ENCODE peak calls at places on chromosomes 16 and 17, in seven cellular contexts. T, D, L, Q, A, G and C are unnamed samples.

GRCh38 chr16:4535627-4536108 is 2.9 kb downstream of the CDIP1 start:
- DNase-seq in T (no peak), D (no peak), L (no peak), Q (no peak), A (no peak), G (no peak), C (no peak)

GRCh38 chr17:8484465-8484864 is 48.8 kb downstream of the NDEL1 start:
- DNase-seq in T (no peak), D (no peak), L (no peak), Q (no peak), A (no peak), G (no peak), C (no peak)

GRCh38 chr17:16342979-16343378 is 10.3 kb downstream of the CENPV start:
- DNase-seq in T (peak; percentile 20), D (no peak), L (no peak), Q (peak; percentile 84), A (no peak), G (no peak), C (peak; percentile 66)

GRCh38 chr17:50487213-50488096 is 8.8 kb downstream of the RSAD1 start:
- DNase-seq in T (peak; percentile 9), D (no peak), L (no peak), Q (peak; percentile 24), A (no peak), G (no peak), C (no peak)

GRCh38 chr17:75295220-75296158 is 6.3 kb upstream of the SLC25A19 start:
- DNase-seq in T (no peak), D (no peak), L (no peak), Q (no peak), A (no peak), G (no peak), C (no peak)

GRCh38 chr17:64326420-64327054 is 63.5 kb upstream of the TEX2 start:
- DNase-seq in T (no peak), D (no peak), L (no peak), Q (peak; percentile 47), A (no peak), G (peak; percentile 29), C (peak; percentile 48)

GRCh38 chr17:54736573-54736972 is 164.1 kb upstream of the TOM1L1 start:
- DNase-seq in T (no peak), D (no peak), L (no peak), Q (no peak), A (no peak), G (no peak), C (no peak)

GRCh38 chr17:80981062-80981902 is 10.4 kb upstream of the CHMP6 start:
- DNase-seq in T (no peak), D (no peak), L (peak; percentile 75), Q (no peak), A (no peak), G (no peak), C (no peak)

GRCh38 chr16:57645691-57646387 is 17.4 kb downstream of the ADGRG1 start:
- DNase-seq in T (peak; percentile 18), D (no peak), L (no peak), Q (peak; percentile 69), A (no peak), G (no peak), C (no peak)

GRCh38 chr17:40348562-40349476 is 15.7 kb downstream of the GJD3 start:
- DNase-seq in T (no peak), D (no peak), L (no peak), Q (no peak), A (no peak), G (no peak), C (peak; percentile 48)

GRCh38 chr17:78925234-78925633 is at the start of gene TIMP2:
- DNase-seq in T (peak; percentile 78), D (peak; percentile 30), L (peak; percentile 91), Q (peak; percentile 81), A (peak; percentile 45), G (peak; percentile 90), C (peak; percentile 88)

GRCh38 chr17:81731271-81731670 is 19.2 kb downstream of the SLC25A10 start:
- DNase-seq in T (peak; percentile 80), D (peak; percentile 47), L (no peak), Q (no peak), A (no peak), G (peak; percentile 56), C (peak; percentile 86)

GRCh38 chr16:21083729-21084268 is 66.8 kb downstream of the DNAH3 start:
- DNase-seq in T (peak; percentile 51), D (no peak), L (peak; percentile 75), Q (peak; percentile 71), A (peak; percentile 18), G (peak; percentile 66), C (peak; percentile 53)

GRCh38 chr16:89022051-89022836 is 45.2 kb upstream of the CBFA2T3 start:
- DNase-seq in T (no peak), D (no peak), L (no peak), Q (no peak), A (no peak), G (no peak), C (no peak)

GRCh38 chr17:8745586-8746500 is 1.2 kb upstream of the CCDC42 start:
- DNase-seq in T (peak; percentile 18), D (no peak), L (peak; percentile 88), Q (peak; percentile 56), A (peak; percentile 75), G (peak; percentile 39), C (peak; percentile 44)

GRCh38 chr16:73053379-73054130 is 5.6 kb upstream of the ZFHX3 start:
- DNase-seq in T (no peak), D (no peak), L (no peak), Q (no peak), A (no peak), G (peak; percentile 78), C (peak; percentile 83)

GRCh38 chr17:63821809-63822208 is 5.4 kb upstream of the PSMC5 start:
- DNase-seq in T (no peak), D (no peak), L (no peak), Q (no peak), A (no peak), G (no peak), C (no peak)

GRCh38 chr17:73782641-73783381 is 138.6 kb upstream of the SDK2 start:
- DNase-seq in T (no peak), D (no peak), L (no peak), Q (no peak), A (no peak), G (no peak), C (no peak)

GRCh38 chr17:75909051-75909811 is 4.5 kb upstream of the MRPL38 start:
- DNase-seq in T (no peak), D (no peak), L (no peak), Q (no peak), A (no peak), G (no peak), C (no peak)

GRCh38 chr16:74463888-74464287 is 42.6 kb upstream of the CLEC18B start:
- DNase-seq in T (no peak), D (no peak), L (no peak), Q (no peak), A (no peak), G (no peak), C (no peak)